ENCODE peak calls at places on chromosome 14, in six cellular contexts. R, D, T, G, V and I are unnamed samples.

GRCh38 chr14:103401223-103402214 is 16.3 kb downstream of the MARK3 start:
- DNase-seq in R (no peak), D (no peak), T (peak; percentile 68), G (peak; percentile 77), V (no peak), I (no peak)

GRCh38 chr14:75372260-75372659 is 55.6 kb upstream of the JDP2 start:
- DNase-seq in R (no peak), D (no peak), T (no peak), G (no peak), V (no peak), I (no peak)

GRCh38 chr14:67987596-67987995 is 168.0 kb downstream of the RAD51B start:
- DNase-seq in R (no peak), D (no peak), T (peak; percentile 59), G (peak; percentile 93), V (no peak), I (no peak)

GRCh38 chr14:99549684-99550083 is 54.3 kb downstream of the CCDC85C start:
- DNase-seq in R (no peak), D (no peak), T (no peak), G (no peak), V (no peak), I (no peak)

GRCh38 chr14:31270196-31270772 is 62.7 kb upstream of the HECTD1 start:
- DNase-seq in R (no peak), D (no peak), T (no peak), G (no peak), V (peak; percentile 13), I (no peak)

GRCh38 chr14:76776306-76777251 is 15.3 kb downstream of the VASH1 start:
- DNase-seq in R (no peak), D (no peak), T (no peak), G (no peak), V (no peak), I (no peak)

GRCh38 chr14:88798161-88798560 is 5.4 kb upstream of the EML5 start:
- DNase-seq in R (peak; percentile 29), D (no peak), T (no peak), G (no peak), V (no peak), I (no peak)

GRCh38 chr14:104246401-104247335 is 108.3 kb downstream of the KIF26A start:
- DNase-seq in R (no peak), D (no peak), T (no peak), G (no peak), V (no peak), I (no peak)

GRCh38 chr14:100688598-100689499 is 37.8 kb upstream of the DLK1 start:
- DNase-seq in R (no peak), D (no peak), T (no peak), G (peak; percentile 69), V (no peak), I (no peak)

GRCh38 chr14:76760331-76761197 is 704 bp upstream of the VASH1 start:
- DNase-seq in R (no peak), D (no peak), T (no peak), G (no peak), V (no peak), I (no peak)